ENCODE peak calls at places on chromosomes 2 and 18, in eight cellular contexts. C, N, G, L, U, W, A and Q are unnamed samples. For H3K27me3, the result is how much of the 10 kb centered on the place peaks cover.

GRCh38 chr2:218962859-218963492 is 3.5 kb downstream of the CDK5R2 start:
- DNase-seq in C (peak), N (peak), G (peak), L (peak), U (peak), W (peak), A (peak), Q (no peak)

GRCh38 chr2:68714866-68715265 is 19.7 kb upstream of the ARHGAP25 start:
- DNase-seq in C (no peak), N (no peak), G (no peak), L (peak), U (peak), W (peak), A (peak), Q (no peak)

GRCh38 chr18:50716902-50717301 is 102.9 kb downstream of the MRO start:
- DNase-seq in C (no peak), N (no peak), G (no peak), L (no peak), U (no peak), W (no peak), A (no peak), Q (no peak)

GRCh38 chr2:191343796-191344338 is 98.7 kb downstream of the MYO1B start:
- DNase-seq in C (no peak), N (no peak), G (no peak), L (no peak), U (no peak), W (no peak), A (no peak), Q (no peak)

GRCh38 chr2:148362144-148362796 is 282.3 kb upstream of the EPC2 start:
- DNase-seq in C (no peak), N (no peak), G (no peak), L (no peak), U (no peak), W (no peak), A (no peak), Q (no peak)

GRCh38 chr2:141348481-141348880 is 782.3 kb downstream of the LRP1B start:
- DNase-seq in C (no peak), N (no peak), G (peak), L (no peak), U (no peak), W (no peak), A (no peak), Q (no peak)

GRCh38 chr18:34837769-34838194 is 127.7 kb downstream of the DTNA start:
- DNase-seq in C (no peak), N (no peak), G (peak), L (no peak), U (no peak), W (peak), A (peak), Q (no peak)

GRCh38 chr2:234997389-234997788 is 45.6 kb downstream of the SH3BP4 start:
- DNase-seq in C (no peak), N (no peak), G (no peak), L (no peak), U (no peak), W (no peak), A (no peak), Q (no peak)

GRCh38 chr2:230924092-230924469 is 961 bp downstream of the GPR55 start:
- DNase-seq in C (no peak), N (no peak), G (no peak), L (no peak), U (no peak), W (no peak), A (no peak), Q (no peak)

GRCh38 chr2:230922951-230923717 is 1.9 kb downstream of the GPR55 start:
- DNase-seq in C (no peak), N (no peak), G (no peak), L (no peak), U (no peak), W (no peak), A (no peak), Q (no peak)

GRCh38 chr2:230925879-230926765 is 1.1 kb upstream of the GPR55 start:
- DNase-seq in C (no peak), N (no peak), G (no peak), L (no peak), U (no peak), W (no peak), A (no peak), Q (peak)

GRCh38 chr2:230925443-230925878 is 419 bp upstream of the GPR55 start:
- DNase-seq in C (no peak), N (no peak), G (no peak), L (peak), U (no peak), W (no peak), A (no peak), Q (no peak)

DNA sequence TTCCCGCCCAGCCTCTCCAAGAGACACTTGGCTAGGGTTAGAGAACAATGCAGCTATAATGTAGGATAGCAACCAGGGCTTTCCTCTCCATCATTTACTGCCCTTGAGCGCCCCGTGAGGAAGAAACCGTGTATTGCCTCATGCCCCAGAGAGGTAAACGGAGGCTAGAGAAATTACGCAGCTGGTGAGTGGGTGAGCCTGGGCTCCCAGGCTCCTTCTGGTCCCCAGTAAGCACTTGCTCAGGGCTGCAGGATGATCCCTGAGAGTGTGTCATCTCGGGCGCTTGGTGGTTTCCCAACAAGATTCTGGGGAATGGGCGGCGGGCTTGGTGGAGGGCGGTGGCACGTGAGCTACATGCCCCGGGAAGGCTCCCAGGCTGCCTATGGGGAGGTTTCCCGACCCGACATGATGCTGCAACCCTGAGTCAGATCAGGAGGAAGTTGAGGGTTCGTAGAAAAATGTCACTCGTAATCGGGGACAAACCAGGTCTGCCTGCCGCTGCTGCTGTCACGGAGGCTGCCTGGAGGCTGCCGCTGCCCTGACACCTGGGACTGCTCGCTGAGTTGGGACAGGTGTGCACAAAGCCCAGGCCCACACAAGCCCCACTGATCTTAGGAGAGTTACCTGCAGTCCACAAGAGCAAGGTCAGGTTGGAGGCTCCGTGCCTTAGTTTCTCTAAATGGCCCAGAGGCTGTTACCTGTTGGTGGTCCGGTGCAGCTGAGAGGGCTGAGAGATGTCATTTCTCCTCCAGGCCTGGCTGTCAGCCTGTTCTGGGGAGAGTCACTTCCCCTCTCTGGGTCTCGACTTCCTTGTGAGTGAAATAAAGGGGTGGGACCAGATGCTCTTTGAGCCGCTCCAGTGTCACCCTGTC is at the start of gene GPR55:
- DNase-seq in C (no peak), N (no peak), G (no peak), L (peak), U (no peak), W (no peak), A (no peak), Q (no peak)
- H3K27ac ChIP-seq in C (no peak), N (no peak), G (no peak), L (no peak), U (no peak), W (no peak), A (no peak), Q (peak)

DNA sequence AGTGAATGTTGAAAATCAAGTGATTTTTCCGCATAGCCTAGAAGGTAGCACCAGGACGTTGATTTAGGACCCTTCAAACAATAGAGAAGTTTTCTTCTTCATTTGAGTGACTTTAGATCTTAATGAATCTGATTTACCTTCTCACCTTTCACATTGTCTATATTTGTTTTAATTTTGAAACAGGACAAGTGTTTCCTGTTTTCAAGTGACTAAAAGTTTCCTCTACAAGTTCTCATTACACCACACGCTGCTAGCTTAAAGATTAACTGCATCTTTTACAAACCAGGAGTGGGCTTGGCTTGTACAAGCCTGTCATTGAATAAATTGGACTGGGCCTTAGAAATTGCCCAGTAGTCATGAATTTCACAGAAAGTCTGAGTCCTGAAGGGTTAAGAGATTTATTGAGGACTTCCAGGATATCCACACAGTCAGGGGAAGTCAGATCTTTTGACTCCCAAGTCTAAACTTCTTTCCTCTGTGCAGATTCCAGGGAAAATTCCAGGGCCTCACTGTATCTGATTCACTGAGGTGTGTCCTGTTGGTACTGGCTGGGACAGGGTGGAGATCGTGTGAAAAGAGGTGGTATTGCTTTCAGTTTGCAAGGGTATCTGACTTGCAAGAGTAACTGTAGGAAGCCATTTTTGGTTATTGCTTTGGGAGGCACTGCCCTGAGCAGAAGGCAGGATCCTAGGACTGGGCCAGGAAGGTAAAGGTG is 3.4 kb downstream of the SGPP2 start:
- DNase-seq in C (no peak), N (no peak), G (no peak), L (no peak), U (no peak), W (no peak), A (no peak), Q (peak)
- H3K27me3 ChIP-seq in C (under half), N (half or more), G (under half), L (under half), U (under half), W (under half), A (under half), Q (under half)

GRCh38 chr2:20676353-20677215 is 9.6 kb downstream of the GDF7 start:
- DNase-seq in C (no peak), N (no peak), G (no peak), L (no peak), U (no peak), W (no peak), A (no peak), Q (no peak)
- TF ChIP-seq CTCF in C (no peak), N (peak), G (no peak), L (peak), U (no peak), W (no peak), A (no peak), Q (peak)

GRCh38 chr18:49500136-49500921 is 13.3 kb upstream of the C18orf32 start:
- DNase-seq in C (peak), N (no peak), G (no peak), L (no peak), U (no peak), W (no peak), A (no peak), Q (no peak)
- H3K27ac ChIP-seq in C (peak), N (no peak), G (no peak), L (no peak), U (no peak), W (no peak), A (no peak), Q (no peak)

GRCh38 chr18:22170421-22171262 is 1.3 kb downstream of the GATA6 start:
- DNase-seq in C (peak), N (peak), G (peak), L (peak), U (peak), W (peak), A (peak), Q (peak)

GRCh38 chr18:22171263-22171838 is 2.0 kb downstream of the GATA6 start:
- DNase-seq in C (no peak), N (no peak), G (no peak), L (peak), U (no peak), W (no peak), A (no peak), Q (no peak)

GRCh38 chr18:22168360-22168921 is 948 bp upstream of the GATA6 start:
- DNase-seq in C (peak), N (peak), G (no peak), L (peak), U (no peak), W (peak), A (peak), Q (no peak)

GRCh38 chr18:22169011-22169888 is at the start of gene GATA6:
- DNase-seq in C (peak), N (peak), G (peak), L (peak), U (peak), W (peak), A (peak), Q (peak)

DNA sequence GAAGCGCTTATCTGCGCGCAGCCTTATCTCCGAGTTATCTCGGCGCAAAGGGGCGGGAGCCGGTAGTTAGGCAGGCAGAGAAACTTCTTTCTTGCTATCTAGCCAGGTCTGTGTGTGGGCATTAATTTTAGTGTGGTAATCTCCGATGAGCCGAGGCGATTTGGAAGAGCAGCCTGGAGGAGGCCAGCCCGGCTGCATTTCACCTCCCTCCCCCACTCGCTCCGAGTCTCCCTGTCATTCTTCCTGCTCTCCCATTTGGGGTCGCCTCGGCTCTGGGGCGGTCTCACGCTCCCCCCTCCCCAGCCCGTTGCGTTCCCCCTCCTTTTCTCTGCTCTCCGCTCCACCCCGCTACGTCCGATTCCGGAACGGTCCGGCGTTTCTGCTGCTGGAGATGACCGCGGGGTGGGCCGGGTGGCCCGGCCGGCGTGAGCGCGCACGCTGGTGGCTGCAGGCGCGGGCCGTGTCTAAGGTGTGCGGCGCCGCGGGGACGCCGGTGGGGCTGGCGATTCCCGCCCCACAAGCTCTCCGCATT is 566 bp downstream of the GATA6 start:
- DNase-seq in C (peak), N (peak), G (no peak), L (peak), U (no peak), W (peak), A (peak), Q (no peak)
- H3K27me3 ChIP-seq in C (under half), N (under half), G (under half), L (under half), U (under half), W (under half), A (under half), Q (half or more)